ENCODE peak calls at places on chromosomes 4 and X, in six cellular contexts. E is A549, Y is K562, P is GM12878, B is HepG2, D is endothelial cell of umbilical vein. Z is an unnamed sample.
A peak's percentile ranks its signal among the peaks of the same experiment; 100 is the strongest.

GRCh38 chr4:38489924-38490639 is 173.9 kb upstream of the KLF3 start:
- DNase-seq in Y (peak; percentile 31), B (peak; percentile 28), P (no peak), E (no peak), D (no peak), Z (no peak)

GRCh38 chr4:183356931-183357675 is 34.9 kb upstream of the CLDN24 start:
- DNase-seq in D (no peak), Y (no peak), B (no peak), P (no peak), E (no peak), Z (no peak)

GRCh38 chrX:46913710-46914109 is 1.5 kb downstream of the JADE3 start:
- DNase-seq in B (peak; percentile 39), E (no peak), Y (peak; percentile 22), D (peak; percentile 33), P (no peak), Z (peak; percentile 53)

GRCh38 chr4:152301381-152301780 is 234.5 kb downstream of the FBXW7 start:
- DNase-seq in E (no peak), B (no peak), P (no peak), D (no peak), Y (no peak), Z (no peak)

GRCh38 chr4:154208424-154208823 is 283.2 kb downstream of the DCHS2 start:
- DNase-seq in E (no peak), P (no peak), D (no peak), Y (peak; percentile 78), B (no peak), Z (peak; percentile 1)

GRCh38 chr4:1113311-1114009 is at the start of gene RNF212:
- DNase-seq in D (peak; percentile 23), E (peak; percentile 18), P (no peak), Y (no peak), B (no peak), Z (no peak)

GRCh38 chrX:36573720-36574119 is 434.4 kb upstream of the FAM47C start:
- DNase-seq in B (no peak), E (no peak), D (no peak), P (no peak), Y (no peak), Z (no peak)

GRCh38 chr4:185305979-185306442 is 89.7 kb downstream of the LRP2BP start:
- DNase-seq in E (no peak), P (no peak), D (peak; percentile 27), Y (no peak), B (no peak), Z (no peak)

GRCh38 chrX:111083101-111083500 is 12.9 kb upstream of the PAK3 start:
- DNase-seq in B (no peak), D (no peak), Y (no peak), P (no peak), E (no peak), Z (no peak)

GRCh38 chrX:24956828-24957227 is 58.9 kb downstream of the ARX start:
- DNase-seq in B (no peak), Y (no peak), D (no peak), E (no peak), P (no peak), Z (no peak)

GRCh38 chr4:176534566-176534965 is 214.8 kb downstream of the SPCS3 start:
- DNase-seq in B (no peak), P (no peak), E (no peak), D (no peak), Y (no peak), Z (peak; percentile 43)

GRCh38 chr4:173448103-173448502 is 49.2 kb upstream of the SCRG1 start:
- DNase-seq in D (no peak), B (no peak), Y (no peak), P (no peak), E (no peak), Z (no peak)

GRCh38 chr4:85828295-85828910 is 353.5 kb downstream of the ARHGAP24 start:
- DNase-seq in D (no peak), B (no peak), E (no peak), P (no peak), Y (no peak), Z (no peak)

GRCh38 chrX:133265331-133265730 is 47.2 kb upstream of the TFDP3 start:
- DNase-seq in P (no peak), D (no peak), Y (no peak), E (no peak), B (peak; percentile 12), Z (peak; percentile 1)

GRCh38 chrX:150060406-150060805 is 122.1 kb upstream of the EOLA2 start:
- DNase-seq in Y (no peak), P (no peak), D (no peak), E (no peak), B (no peak), Z (no peak)

GRCh38 chrX:138939038-138939437 is 227.5 kb upstream of the FGF13 start:
- DNase-seq in P (no peak), D (no peak), B (no peak), Y (no peak), E (no peak), Z (no peak)

GRCh38 chr4:173485164-173485563 is 44.9 kb downstream of the HAND2 start:
- DNase-seq in E (no peak), P (no peak), D (no peak), Y (no peak), B (no peak), Z (no peak)

GRCh38 chr4:88009871-88010270 is 2.4 kb downstream of the PKD2 start:
- DNase-seq in B (no peak), Y (no peak), D (peak; percentile 4), P (no peak), E (no peak), Z (no peak)

GRCh38 chrX:21412883-21413282 is 38.7 kb downstream of the CNKSR2 start:
- DNase-seq in D (no peak), E (no peak), B (no peak), Y (no peak), P (no peak), Z (no peak)

GRCh38 chrX:150324919-150325318 is 38.2 kb upstream of the MAMLD1 start:
- DNase-seq in Y (no peak), P (no peak), B (no peak), E (no peak), D (no peak), Z (no peak)

GRCh38 chr4:47349323-47349722 is 114.2 kb downstream of the COMMD8 start:
- DNase-seq in E (no peak), B (no peak), D (no peak), Y (no peak), P (no peak), Z (no peak)

GRCh38 chr4:10461091-10461849 is 4.0 kb upstream of the ZNF518B start:
- DNase-seq in D (peak; percentile 67), B (no peak), Y (peak; percentile 87), P (peak; percentile 31), E (peak; percentile 9), Z (peak; percentile 16)

GRCh38 chr4:151340751-151341385 is 15.5 kb upstream of the SH3D19 start:
- DNase-seq in P (no peak), B (no peak), E (no peak), Y (no peak), D (no peak), Z (no peak)

GRCh38 chr4:173301518-173302201 is 32.5 kb downstream of the HMGB2 start:
- DNase-seq in E (no peak), Y (peak; percentile 57), P (no peak), D (peak; percentile 38), B (no peak), Z (peak; percentile 63)

DNA sequence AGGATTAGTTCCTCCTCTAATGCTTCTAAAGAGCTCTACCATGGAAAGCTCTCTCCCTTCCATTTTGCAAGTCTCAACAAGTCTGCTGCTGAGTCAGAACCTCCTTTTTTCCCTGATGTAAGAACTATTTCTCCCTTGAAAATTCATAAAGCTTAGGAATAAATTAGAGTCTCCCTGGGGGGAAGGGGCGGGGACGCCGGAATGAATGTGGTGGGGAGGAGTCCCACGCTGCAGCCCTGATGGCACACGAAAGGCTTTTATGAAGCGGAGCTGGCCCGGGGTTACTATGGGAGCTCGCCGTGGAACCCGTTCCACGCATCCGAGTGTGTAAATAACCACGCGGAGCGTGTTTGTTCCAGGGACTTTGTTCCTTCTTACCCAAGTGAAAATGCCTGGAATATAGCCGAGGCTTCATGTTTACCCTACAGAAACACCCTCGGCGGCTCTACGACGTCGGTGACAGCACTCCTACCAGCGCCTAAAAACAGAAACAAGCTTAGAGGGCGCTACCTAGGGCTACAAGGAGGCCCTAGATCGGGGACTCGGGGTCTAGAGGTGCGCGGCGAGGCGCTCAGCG is 945 bp upstream of the CPEB2 start:
- DNase-seq in B (peak; percentile 17), D (peak; percentile 87), Y (peak; percentile 63), E (peak; percentile 18), P (no peak), Z (peak; percentile 84)
- TF ChIP-seq POLR2A in B (no peak), D (peak; percentile 23), Y (no peak), E (no peak), P (no peak), Z (no peak)

DNA sequence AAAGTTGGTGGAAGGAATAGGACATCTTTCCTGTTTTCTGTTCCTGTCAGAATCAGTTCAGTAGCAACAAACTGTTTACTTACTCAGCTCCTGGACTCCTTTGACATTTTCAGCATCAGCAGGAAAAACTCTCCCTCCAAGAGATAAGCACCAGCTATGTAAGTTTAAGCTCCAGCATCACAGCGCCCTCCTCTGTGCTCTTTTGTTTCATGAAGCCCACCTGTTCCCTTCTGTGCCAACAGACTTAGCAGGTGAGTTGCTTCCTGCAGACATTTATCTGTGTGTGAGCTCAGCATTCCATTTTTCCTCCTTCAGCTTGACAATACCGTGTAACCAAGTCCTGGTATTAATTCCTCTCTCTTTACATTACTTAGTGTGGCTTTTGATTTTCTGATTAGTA is 644.1 kb upstream of the AGA start:
- DNase-seq in B (peak; percentile 0), D (no peak), P (no peak), Y (peak; percentile 12), E (no peak), Z (no peak)
- TF ChIP-seq CTCF in B (no peak), D (no peak), P (no peak), Y (no peak), E (no peak), Z (no peak)

DNA sequence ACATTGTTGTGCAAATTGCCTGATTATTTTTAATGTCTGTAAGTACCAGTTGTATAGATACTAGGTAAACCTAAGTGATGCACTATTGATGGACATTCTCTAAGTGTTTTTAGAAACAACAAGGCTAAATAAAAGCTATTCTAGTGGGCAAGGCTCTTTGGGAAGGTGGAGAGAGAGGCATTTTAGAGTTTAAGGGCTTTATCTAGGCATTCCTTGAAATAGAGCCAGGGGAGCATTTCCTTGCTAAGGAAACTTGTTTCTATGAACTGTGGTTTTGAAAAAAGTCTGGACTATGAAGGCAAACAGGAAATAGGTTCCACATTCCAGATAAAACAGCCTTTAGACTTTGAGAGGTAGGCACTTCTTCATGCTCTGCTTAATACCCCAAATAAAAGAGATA is 23.8 kb downstream of the BMX start:
- DNase-seq in P (no peak), D (peak; percentile 81), Y (no peak), B (no peak), E (no peak), Z (no peak)
- TF ChIP-seq MYC in P (no peak), D (no peak), Y (no peak), B (no peak), E (no peak), Z (no peak)

DNA sequence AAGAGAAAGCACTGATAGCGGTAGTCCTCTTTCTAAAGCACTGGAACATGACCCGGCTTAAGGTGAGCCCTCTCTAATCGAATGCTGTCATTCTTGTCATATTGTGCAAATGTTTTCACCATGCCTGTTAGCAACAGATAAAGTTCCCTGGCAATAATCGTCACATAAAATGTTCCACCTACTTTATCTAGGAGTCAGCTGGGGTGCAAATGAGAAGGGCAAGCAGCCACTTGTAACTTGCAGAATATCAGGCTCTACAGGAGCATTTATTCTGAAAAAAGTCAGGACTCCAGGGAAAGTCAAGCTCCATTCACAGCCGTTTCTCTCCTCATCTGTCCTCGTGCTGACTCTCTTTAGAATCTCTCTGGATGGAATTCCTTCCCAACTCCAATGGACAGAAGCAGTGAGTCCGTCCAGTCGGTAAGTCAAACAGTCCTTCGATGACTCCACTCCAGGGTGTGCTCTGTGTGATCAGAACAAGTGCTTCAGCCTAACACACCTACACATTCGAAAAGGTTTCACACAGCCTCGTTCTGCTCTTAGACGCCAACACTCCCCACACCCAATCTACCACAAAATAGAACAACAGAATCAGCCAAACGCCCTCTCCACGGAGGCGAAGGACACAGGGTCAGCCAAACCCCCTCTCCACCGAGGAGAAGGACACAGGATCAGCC is 101.7 kb upstream of the FRG1 start:
- DNase-seq in Y (peak; percentile 32), P (no peak), D (no peak), B (no peak), E (no peak), Z (no peak)
- TF ChIP-seq POLR2A in Y (no peak), P (no peak), D (no peak), B (no peak), E (no peak), Z (no peak)

Z was measured in NB4.